ENCODE peak calls at places on chromosomes 3 and 15, in nine cellular contexts. F is WERI-Rb-1; Q is sigmoid colon; I is frontal cortex; U is foreskin keratinocyte; B is GM23248; P is mesothelial cell of epicardium; H is stimulated activated CD4-positive, alpha-beta T cell treated with anti-CD3 and anti-CD28 coated beads, Interleukin-4, amount 100 ng/mL, for 4 hours; S is Caki2. X is an unnamed sample.
A peak's percentile ranks its signal among the peaks of the same experiment; 100 is the strongest.

GRCh38 chr15:40845511-40846284 is 1.9 kb downstream of the SPINT1 start:
- DNase-seq in F (no peak), Q (no peak), I (no peak), U (peak; percentile 92), B (no peak), P (no peak), H (no peak), S (peak; percentile 33), X (peak; percentile 88)

GRCh38 chr3:193507566-193507965 is 47.1 kb downstream of the ATP13A4 start:
- DNase-seq in F (no peak), Q (no peak), I (no peak), U (no peak), B (no peak), P (no peak), H (no peak), S (no peak), X (no peak)

GRCh38 chr3:151576524-151576923 is 115.7 kb upstream of the IGSF10 start:
- DNase-seq in F (no peak), Q (no peak), I (no peak), U (no peak), B (no peak), P (no peak), H (no peak), S (no peak), X (no peak)

GRCh38 chr15:95440712-95441111 is 889.8 kb upstream of the NR2F2 start:
- DNase-seq in F (no peak), Q (no peak), I (no peak), U (no peak), B (no peak), P (no peak), H (no peak), S (no peak), X (no peak)

GRCh38 chr3:129317876-129318275 is 39.2 kb downstream of the HMCES start:
- DNase-seq in F (no peak), Q (no peak), I (no peak), U (no peak), B (no peak), P (no peak), H (no peak), S (no peak), X (no peak)

GRCh38 chr3:64053581-64053980 is 30.3 kb upstream of the PSMD6 start:
- DNase-seq in F (peak; percentile 16), Q (no peak), I (no peak), U (no peak), B (no peak), P (no peak), H (no peak), S (no peak), X (no peak)

GRCh38 chr3:149559989-149560388 is 85.5 kb downstream of the TM4SF4 start:
- DNase-seq in F (no peak), Q (no peak), I (no peak), U (no peak), B (no peak), P (no peak), H (no peak), S (no peak), X (no peak)

GRCh38 chr3:148789156-148789555 is 38.5 kb upstream of the CPB1 start:
- DNase-seq in F (no peak), Q (no peak), I (no peak), U (no peak), B (no peak), P (no peak), H (no peak), S (no peak), X (no peak)